ENCODE peak calls at places on chromosomes 7 and 10, in ten cellular contexts. F is endothelial cell, A is tibial nerve, X is cardiac muscle cell, E is GM13976, T is neural progenitor cell, Z is OCI-LY7, Q is hepatocyte, L is PC-3, W is suprapubic skin. P is an unnamed sample.

GRCh38 chr10:114822771-114823463 is 1.3 kb downstream of the FHIP2A start:
- DNase-seq in F (no peak), A (no peak), X (no peak), E (no peak), T (no peak), Z (peak; percentile 8), Q (peak; percentile 16), L (peak; percentile 80), W (no peak), P (no peak)

GRCh38 chr10:35416628-35417625 is 80.6 kb downstream of the CCNY start:
- DNase-seq in F (no peak), A (no peak), X (no peak), E (no peak), T (peak; percentile 36), Z (peak; percentile 21), Q (no peak), L (no peak), W (peak; percentile 31), P (no peak)

GRCh38 chr7:28144266-28144665 is 36.3 kb downstream of the JAZF1 start:
- DNase-seq in F (peak; percentile 59), A (no peak), X (peak; percentile 7), E (no peak), T (peak; percentile 74), Z (no peak), Q (peak; percentile 19), L (no peak), W (no peak), P (no peak)

GRCh38 chr7:16416289-16417282 is 4.8 kb downstream of the CRPPA start:
- DNase-seq in F (no peak), A (no peak), X (no peak), E (no peak), T (no peak), Z (no peak), Q (no peak), L (peak; percentile 78), W (no peak), P (no peak)

GRCh38 chr10:69801434-69802315 is at the start of gene COL13A1:
- DNase-seq in F (peak; percentile 48), A (no peak), X (peak; percentile 93), E (no peak), T (peak; percentile 93), Z (no peak), Q (peak; percentile 64), L (peak; percentile 99), W (no peak), P (no peak)

GRCh38 chr7:33773053-33773452 is 132.3 kb upstream of the BMPER start:
- DNase-seq in F (no peak), A (no peak), X (no peak), E (no peak), T (no peak), Z (no peak), Q (no peak), L (peak; percentile 87), W (no peak), P (no peak)

GRCh38 chr7:23266918-23267317 is 20.3 kb downstream of the GPNMB start:
- DNase-seq in F (no peak), A (no peak), X (no peak), E (no peak), T (no peak), Z (no peak), Q (no peak), L (no peak), W (no peak), P (no peak)

GRCh38 chr7:16791071-16791470 is 13.7 kb downstream of the AGR2 start:
- DNase-seq in F (no peak), A (no peak), X (no peak), E (no peak), T (no peak), Z (no peak), Q (no peak), L (peak; percentile 37), W (no peak), P (no peak)

GRCh38 chr7:157046681-157047080 is 36.2 kb upstream of the MNX1 start:
- DNase-seq in F (no peak), A (no peak), X (no peak), E (no peak), T (no peak), Z (no peak), Q (no peak), L (peak; percentile 89), W (no peak), P (no peak)

GRCh38 chr10:97422921-97423420 is 3.0 kb upstream of the PGAM1 start:
- DNase-seq in F (no peak), A (no peak), X (no peak), E (no peak), T (no peak), Z (no peak), Q (no peak), L (peak; percentile 66), W (no peak), P (no peak)

GRCh38 chr10:71868192-71868697 is 17.2 kb upstream of the PSAP start:
- DNase-seq in F (no peak), A (peak; percentile 38), X (no peak), E (no peak), T (no peak), Z (peak; percentile 39), Q (peak; percentile 48), L (peak; percentile 43), W (peak; percentile 79), P (no peak)

GRCh38 chr7:64183126-64183742 is 23.8 kb upstream of the ZNF735 start:
- DNase-seq in F (no peak), A (no peak), X (no peak), E (no peak), T (no peak), Z (peak; percentile 10), Q (no peak), L (no peak), W (no peak), P (no peak)

GRCh38 chr10:1627945-1628344 is 109.4 kb downstream of the ADARB2 start:
- DNase-seq in F (no peak), A (no peak), X (no peak), E (no peak), T (no peak), Z (no peak), Q (no peak), L (no peak), W (no peak), P (no peak)

GRCh38 chr10:121747163-121747775 is 149.0 kb upstream of the FGFR2 start:
- DNase-seq in F (no peak), A (no peak), X (peak; percentile 45), E (no peak), T (peak; percentile 28), Z (no peak), Q (no peak), L (no peak), W (no peak), P (no peak)

GRCh38 chr10:16117305-16117695 is 257.0 kb upstream of the MINDY3 start:
- DNase-seq in F (no peak), A (no peak), X (no peak), E (no peak), T (no peak), Z (no peak), Q (no peak), L (no peak), W (no peak), P (no peak)

GRCh38 chr10:110208614-110209398 is 1.4 kb downstream of the MXI1 start:
- DNase-seq in F (no peak), A (peak; percentile 31), X (peak; percentile 51), E (peak; percentile 55), T (peak; percentile 46), Z (peak; percentile 63), Q (peak; percentile 58), L (peak; percentile 27), W (no peak), P (no peak)

DNA sequence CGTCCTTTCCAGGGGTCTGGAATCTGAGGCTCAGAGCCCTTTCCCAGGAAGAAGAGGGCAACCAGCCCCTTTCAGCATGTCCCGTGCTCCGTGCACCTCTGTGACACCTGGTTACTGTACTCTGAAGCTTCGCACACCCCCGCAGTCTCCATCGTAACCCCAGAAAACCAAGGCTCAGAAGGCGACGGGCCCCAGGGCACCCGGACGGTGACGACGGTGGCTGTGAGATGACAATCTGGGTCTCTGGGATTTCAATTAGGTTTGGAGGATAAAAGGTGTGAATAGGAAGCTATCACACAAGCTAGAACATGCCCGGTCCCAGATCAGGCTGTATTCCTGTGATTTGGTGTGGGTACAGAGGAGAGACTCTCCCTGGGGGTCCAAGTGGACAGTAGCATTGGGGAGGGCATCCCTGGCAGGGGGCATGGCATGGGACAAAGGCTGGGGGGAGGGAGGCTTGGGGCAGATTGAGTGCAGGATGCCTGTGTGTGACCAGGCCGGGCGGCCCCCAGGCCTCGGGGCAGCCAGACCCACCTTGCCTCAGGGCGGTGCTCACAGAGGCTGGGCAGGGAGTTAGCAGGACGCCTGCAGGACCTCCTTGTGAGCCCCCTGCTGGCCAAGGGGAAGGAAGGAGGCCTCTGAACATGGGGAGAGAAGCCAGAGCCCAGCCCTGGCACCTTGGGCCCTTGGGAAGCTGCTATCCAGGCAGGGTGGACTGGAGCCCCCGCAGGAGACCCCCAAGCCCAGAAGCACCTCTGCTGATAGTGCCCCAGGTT is 23.4 kb upstream of the PSMG3 start:
- DNase-seq in F (peak; percentile 26), A (no peak), X (no peak), E (no peak), T (no peak), Z (peak; percentile 25), Q (no peak), L (no peak), W (no peak), P (no peak)
- TF ChIP-seq CTCF in F (peak; percentile 24), A (no peak), X (peak; percentile 34), E (peak; percentile 39), T (peak; percentile 27), Z (peak; percentile 41), Q (peak; percentile 5), L (peak; percentile 55), W (no peak), P (peak; percentile 17)

GRCh38 chr7:40761757-40762342 is 627.0 kb downstream of the SUGCT start:
- DNase-seq in F (no peak), A (no peak), X (no peak), E (no peak), T (no peak), Z (no peak), Q (no peak), L (no peak), W (no peak), P (no peak)
- TF ChIP-seq CTCF in F (no peak), A (no peak), X (no peak), E (no peak), T (peak; percentile 22), Z (peak; percentile 33), Q (peak; percentile 36), L (peak; percentile 22), W (no peak), P (no peak)

DNA sequence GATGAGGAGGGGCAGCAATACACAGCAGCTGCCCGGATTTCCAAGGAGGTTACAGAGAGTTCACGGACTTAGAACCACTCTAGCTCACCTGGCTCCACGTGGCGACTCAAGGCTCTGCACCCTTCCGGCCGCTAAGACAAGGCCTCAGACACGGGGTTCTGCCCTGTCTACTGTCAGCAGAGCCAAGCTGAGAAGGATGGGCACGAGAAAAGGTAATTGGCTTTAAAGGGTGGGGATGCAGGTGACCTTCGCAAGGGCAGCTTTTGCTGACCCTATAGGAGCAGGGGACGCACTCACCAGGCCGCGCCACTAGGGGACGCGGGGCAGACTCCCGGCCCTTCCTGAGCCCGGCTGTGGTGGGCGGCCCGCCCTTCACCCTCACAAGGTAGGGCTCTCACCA is 152.4 kb downstream of the KIF20B start:
- DNase-seq in F (peak; percentile 46), A (no peak), X (no peak), E (no peak), T (peak; percentile 55), Z (no peak), Q (no peak), L (no peak), W (no peak), P (no peak)
- TF ChIP-seq CTCF in F (peak; percentile 63), A (no peak), X (peak; percentile 46), E (no peak), T (peak; percentile 67), Z (peak; percentile 32), Q (no peak), L (no peak), W (no peak), P (no peak)

GRCh38 chr7:5232874-5233273 is 42.8 kb downstream of the WIPI2 start:
- DNase-seq in F (no peak), A (no peak), X (no peak), E (no peak), T (peak; percentile 39), Z (no peak), Q (no peak), L (no peak), W (no peak), P (no peak)
- TF ChIP-seq CTCF in F (no peak), A (no peak), X (no peak), E (no peak), T (no peak), Z (no peak), Q (no peak), L (no peak), W (no peak), P (no peak)

P was measured in D721Med.